ENCODE peak calls at places on chromosomes 2 and 18, in ten cellular contexts. One of them, this sample, is unnamed.

GRCh38 chr2:10462178-10463083 is 14.3 kb upstream of the ODC1 start:
- DNase-seq in neural progenitor cell: no peak
- DNase-seq in tibial nerve: no peak
- DNase-seq in IMR-90: no peak
- DNase-seq in brain microvascular endothelial cell: no peak
- DNase-seq in GM18507: no peak
- DNase-seq in iris pigment epithelial cell: no peak
- DNase-seq in NCI-H1417 treated with DMSO at 0.1 percent for 48 hours: no peak
- DNase-seq in D341Med: no peak
- DNase-seq in Calu3: no peak
- DNase-seq in this sample: no peak

GRCh38 chr2:43340945-43341356 is 114.5 kb upstream of the ZFP36L2 start:
- DNase-seq in neural progenitor cell: no peak
- DNase-seq in tibial nerve: no peak
- DNase-seq in IMR-90: peak
- DNase-seq in brain microvascular endothelial cell: peak
- DNase-seq in GM18507: no peak
- DNase-seq in iris pigment epithelial cell: peak
- DNase-seq in NCI-H1417 treated with DMSO at 0.1 percent for 48 hours: no peak
- DNase-seq in D341Med: no peak
- DNase-seq in Calu3: no peak
- DNase-seq in this sample: no peak

GRCh38 chr18:3604626-3605408 is 154.8 kb downstream of the TGIF1 start:
- DNase-seq in neural progenitor cell: peak
- DNase-seq in tibial nerve: no peak
- DNase-seq in IMR-90: peak
- DNase-seq in brain microvascular endothelial cell: peak
- DNase-seq in GM18507: no peak
- DNase-seq in iris pigment epithelial cell: peak
- DNase-seq in NCI-H1417 treated with DMSO at 0.1 percent for 48 hours: no peak
- DNase-seq in D341Med: no peak
- DNase-seq in Calu3: peak
- DNase-seq in this sample: no peak

GRCh38 chr2:20560011-20560410 is 90.9 kb downstream of the HS1BP3 start:
- DNase-seq in neural progenitor cell: no peak
- DNase-seq in tibial nerve: no peak
- DNase-seq in IMR-90: no peak
- DNase-seq in brain microvascular endothelial cell: no peak
- DNase-seq in GM18507: no peak
- DNase-seq in iris pigment epithelial cell: no peak
- DNase-seq in NCI-H1417 treated with DMSO at 0.1 percent for 48 hours: no peak
- DNase-seq in D341Med: no peak
- DNase-seq in Calu3: no peak
- DNase-seq in this sample: no peak

GRCh38 chr2:177596866-177597265 is 204.3 kb downstream of the AGPS start:
- DNase-seq in neural progenitor cell: no peak
- DNase-seq in tibial nerve: no peak
- DNase-seq in IMR-90: no peak
- DNase-seq in brain microvascular endothelial cell: no peak
- DNase-seq in GM18507: no peak
- DNase-seq in iris pigment epithelial cell: no peak
- DNase-seq in NCI-H1417 treated with DMSO at 0.1 percent for 48 hours: no peak
- DNase-seq in D341Med: no peak
- DNase-seq in Calu3: no peak
- DNase-seq in this sample: no peak

GRCh38 chr2:39228413-39229209 is 15.2 kb downstream of the CDKL4 start:
- DNase-seq in neural progenitor cell: peak
- DNase-seq in tibial nerve: no peak
- DNase-seq in IMR-90: no peak
- DNase-seq in brain microvascular endothelial cell: no peak
- DNase-seq in GM18507: no peak
- DNase-seq in iris pigment epithelial cell: no peak
- DNase-seq in NCI-H1417 treated with DMSO at 0.1 percent for 48 hours: no peak
- DNase-seq in D341Med: no peak
- DNase-seq in Calu3: no peak
- DNase-seq in this sample: no peak

GRCh38 chr2:21015281-21015645 is 28.6 kb downstream of the APOB start:
- DNase-seq in neural progenitor cell: no peak
- DNase-seq in tibial nerve: no peak
- DNase-seq in IMR-90: no peak
- DNase-seq in brain microvascular endothelial cell: no peak
- DNase-seq in GM18507: no peak
- DNase-seq in iris pigment epithelial cell: no peak
- DNase-seq in NCI-H1417 treated with DMSO at 0.1 percent for 48 hours: no peak
- DNase-seq in D341Med: no peak
- DNase-seq in Calu3: no peak
- DNase-seq in this sample: no peak

GRCh38 chr2:190655113-190655512 is 6.2 kb downstream of the NAB1 start:
- DNase-seq in neural progenitor cell: no peak
- DNase-seq in tibial nerve: no peak
- DNase-seq in IMR-90: no peak
- DNase-seq in brain microvascular endothelial cell: no peak
- DNase-seq in GM18507: no peak
- DNase-seq in iris pigment epithelial cell: no peak
- DNase-seq in NCI-H1417 treated with DMSO at 0.1 percent for 48 hours: no peak
- DNase-seq in D341Med: no peak
- DNase-seq in Calu3: no peak
- DNase-seq in this sample: no peak

GRCh38 chr2:11248-11941 is 34.9 kb downstream of the FAM110C start:
- DNase-seq in neural progenitor cell: peak
- DNase-seq in tibial nerve: no peak
- DNase-seq in IMR-90: peak
- DNase-seq in brain microvascular endothelial cell: peak
- DNase-seq in GM18507: no peak
- DNase-seq in iris pigment epithelial cell: peak
- DNase-seq in NCI-H1417 treated with DMSO at 0.1 percent for 48 hours: no peak
- DNase-seq in D341Med: no peak
- DNase-seq in Calu3: peak
- DNase-seq in this sample: no peak

GRCh38 chr2:14422426-14422825 is 210.1 kb upstream of the LRATD1 start:
- DNase-seq in neural progenitor cell: no peak
- DNase-seq in tibial nerve: no peak
- DNase-seq in IMR-90: no peak
- DNase-seq in brain microvascular endothelial cell: no peak
- DNase-seq in GM18507: no peak
- DNase-seq in iris pigment epithelial cell: no peak
- DNase-seq in NCI-H1417 treated with DMSO at 0.1 percent for 48 hours: no peak
- DNase-seq in D341Med: no peak
- DNase-seq in Calu3: no peak
- DNase-seq in this sample: no peak

GRCh38 chr2:62194558-62195420 is 1.1 kb upstream of the B3GNT2 start:
- DNase-seq in neural progenitor cell: no peak
- DNase-seq in tibial nerve: no peak
- DNase-seq in IMR-90: no peak
- DNase-seq in brain microvascular endothelial cell: no peak
- DNase-seq in GM18507: no peak
- DNase-seq in iris pigment epithelial cell: no peak
- DNase-seq in NCI-H1417 treated with DMSO at 0.1 percent for 48 hours: no peak
- DNase-seq in D341Med: no peak
- DNase-seq in Calu3: no peak
- DNase-seq in this sample: no peak

GRCh38 chr2:233059797-233060499 is at the start of gene INPP5D:
- DNase-seq in neural progenitor cell: no peak
- DNase-seq in tibial nerve: no peak
- DNase-seq in IMR-90: no peak
- DNase-seq in brain microvascular endothelial cell: no peak
- DNase-seq in GM18507: peak
- DNase-seq in iris pigment epithelial cell: no peak
- DNase-seq in NCI-H1417 treated with DMSO at 0.1 percent for 48 hours: no peak
- DNase-seq in D341Med: no peak
- DNase-seq in Calu3: no peak
- DNase-seq in this sample: no peak

GRCh38 chr2:17813742-17814458 is 2.4 kb upstream of the MSGN1 start:
- DNase-seq in neural progenitor cell: no peak
- DNase-seq in tibial nerve: no peak
- DNase-seq in IMR-90: no peak
- DNase-seq in brain microvascular endothelial cell: peak
- DNase-seq in GM18507: peak
- DNase-seq in iris pigment epithelial cell: no peak
- DNase-seq in NCI-H1417 treated with DMSO at 0.1 percent for 48 hours: no peak
- DNase-seq in D341Med: peak
- DNase-seq in Calu3: no peak
- DNase-seq in this sample: peak

GRCh38 chr2:148554459-148555247 is 89.9 kb upstream of the EPC2 start:
- DNase-seq in neural progenitor cell: no peak
- DNase-seq in tibial nerve: no peak
- DNase-seq in IMR-90: no peak
- DNase-seq in brain microvascular endothelial cell: peak
- DNase-seq in GM18507: no peak
- DNase-seq in iris pigment epithelial cell: peak
- DNase-seq in NCI-H1417 treated with DMSO at 0.1 percent for 48 hours: no peak
- DNase-seq in D341Med: no peak
- DNase-seq in Calu3: no peak
- DNase-seq in this sample: no peak

GRCh38 chr18:73826098-73826497 is 321.5 kb downstream of the FBXO15 start:
- DNase-seq in neural progenitor cell: no peak
- DNase-seq in tibial nerve: no peak
- DNase-seq in IMR-90: peak
- DNase-seq in brain microvascular endothelial cell: no peak
- DNase-seq in GM18507: no peak
- DNase-seq in iris pigment epithelial cell: no peak
- DNase-seq in NCI-H1417 treated with DMSO at 0.1 percent for 48 hours: no peak
- DNase-seq in D341Med: no peak
- DNase-seq in Calu3: no peak
- DNase-seq in this sample: no peak

GRCh38 chr2:178514664-178515063 is 34.4 kb downstream of the PLEKHA3 start:
- DNase-seq in neural progenitor cell: no peak
- DNase-seq in tibial nerve: no peak
- DNase-seq in IMR-90: peak
- DNase-seq in brain microvascular endothelial cell: peak
- DNase-seq in GM18507: no peak
- DNase-seq in iris pigment epithelial cell: peak
- DNase-seq in NCI-H1417 treated with DMSO at 0.1 percent for 48 hours: no peak
- DNase-seq in D341Med: no peak
- DNase-seq in Calu3: no peak
- DNase-seq in this sample: no peak

GRCh38 chr2:58925676-58926081 is 684.6 kb upstream of the FANCL start:
- DNase-seq in neural progenitor cell: no peak
- DNase-seq in tibial nerve: no peak
- DNase-seq in IMR-90: peak
- DNase-seq in brain microvascular endothelial cell: no peak
- DNase-seq in GM18507: no peak
- DNase-seq in iris pigment epithelial cell: peak
- DNase-seq in NCI-H1417 treated with DMSO at 0.1 percent for 48 hours: no peak
- DNase-seq in D341Med: no peak
- DNase-seq in Calu3: no peak
- DNase-seq in this sample: no peak

GRCh38 chr2:95328386-95329125 is 31.4 kb downstream of the KCNIP3 start:
- DNase-seq in neural progenitor cell: no peak
- DNase-seq in tibial nerve: no peak
- DNase-seq in IMR-90: peak
- DNase-seq in brain microvascular endothelial cell: no peak
- DNase-seq in GM18507: no peak
- DNase-seq in iris pigment epithelial cell: peak
- DNase-seq in NCI-H1417 treated with DMSO at 0.1 percent for 48 hours: no peak
- DNase-seq in D341Med: no peak
- DNase-seq in Calu3: no peak
- DNase-seq in this sample: no peak